ENCODE peak calls at places on chromosomes 12 and 14, in four cellular contexts. D, L, U and F are unnamed samples.

GRCh38 chr14:24837280-24838046 is 203.5 kb upstream of the GZMB start:
- DNase-seq in D (peak; percentile 53), U (no peak), L (no peak), F (peak; percentile 29)

GRCh38 chr14:53740570-53740969 is 216.1 kb downstream of the BMP4 start:
- DNase-seq in L (no peak), U (no peak), D (no peak), F (no peak)

GRCh38 chr12:74665690-74666089 is 128.1 kb downstream of the ATXN7L3B start:
- DNase-seq in D (no peak), U (no peak), L (no peak), F (no peak)

GRCh38 chr14:37593496-37594237 is 1.4 kb downstream of the FOXA1 start:
- DNase-seq in D (no peak), U (no peak), L (no peak), F (no peak)

GRCh38 chr12:73531752-73532151 is 1005.9 kb upstream of the ATXN7L3B start:
- DNase-seq in L (no peak), D (no peak), U (no peak), F (no peak)

GRCh38 chr14:95256011-95256775 is 63.5 kb downstream of the CLMN start:
- DNase-seq in D (no peak), L (no peak), U (no peak), F (no peak)

GRCh38 chr14:36068777-36069534 is 107.6 kb downstream of the PTCSC3 start:
- DNase-seq in U (no peak), L (no peak), D (peak; percentile 21), F (no peak)

GRCh38 chr12:106136263-106136662 is 2.5 kb downstream of the NUAK1 start:
- DNase-seq in D (peak; percentile 83), L (peak; percentile 89), U (peak; percentile 96), F (peak; percentile 92)

GRCh38 chr12:21379218-21379617 is 6.5 kb downstream of the IAPP start:
- DNase-seq in D (no peak), U (no peak), L (no peak), F (no peak)

GRCh38 chr14:105938055-105938863 is 411.9 kb downstream of the TMEM121 start:
- DNase-seq in U (no peak), D (no peak), L (no peak), F (no peak)

GRCh38 chr12:52139579-52140062 is 52.2 kb downstream of the KRT80 start:
- DNase-seq in U (peak; percentile 90), L (peak; percentile 87), D (peak; percentile 55), F (peak; percentile 75)

GRCh38 chr14:65277027-65277426 is 135.5 kb upstream of the FUT8 start:
- DNase-seq in L (no peak), D (peak; percentile 58), U (no peak), F (peak; percentile 42)

GRCh38 chr14:30585204-30585603 is 26.2 kb downstream of the G2E3 start:
- DNase-seq in D (no peak), U (no peak), L (no peak), F (no peak)

GRCh38 chr12:132955094-132955932 is 793 bp downstream of the ZNF605 start:
- DNase-seq in D (peak; percentile 67), U (peak; percentile 66), L (peak; percentile 51), F (peak; percentile 84)

GRCh38 chr14:21668377-21668776 is 5.2 kb downstream of the OR4E1 start:
- DNase-seq in D (peak; percentile 76), U (no peak), L (no peak), F (no peak)

GRCh38 chr14:50044040-50044651 is 72.2 kb downstream of the VCPKMT start:
- DNase-seq in D (no peak), L (no peak), U (no peak), F (no peak)

GRCh38 chr14:70999117-70999516 is 91.9 kb downstream of the PCNX1 start:
- DNase-seq in U (no peak), D (no peak), L (no peak), F (no peak)

GRCh38 chr12:20601668-20602280 is 93.4 kb upstream of the SLCO1C1 start:
- DNase-seq in U (no peak), L (no peak), D (peak; percentile 73), F (peak; percentile 47)

GRCh38 chr12:108728820-108729611 is 2.3 kb downstream of the CORO1C start:
- DNase-seq in U (no peak), L (no peak), D (peak; percentile 60), F (no peak)

GRCh38 chr14:32816588-32816987 is 122.1 kb upstream of the NPAS3 start:
- DNase-seq in D (no peak), L (no peak), U (no peak), F (no peak)

GRCh38 chr12:66428261-66428660 is 126.0 kb downstream of the HELB start:
- DNase-seq in U (no peak), L (no peak), D (no peak), F (no peak)

GRCh38 chr12:130953783-130954543 is at the start of gene ADGRD1:
- DNase-seq in U (no peak), D (peak; percentile 3), L (no peak), F (peak; percentile 84)

GRCh38 chr12:32390572-32391219 is 8.7 kb upstream of the FGD4 start:
- DNase-seq in D (no peak), L (no peak), U (peak; percentile 44), F (peak; percentile 18)

GRCh38 chr12:132024758-132025157 is 75.0 kb downstream of the EP400 start:
- DNase-seq in U (no peak), D (no peak), L (no peak), F (no peak)

GRCh38 chr14:61870163-61870562 is 107.9 kb downstream of the SNAPC1 start:
- DNase-seq in U (no peak), L (no peak), D (no peak), F (no peak)
- H3K23ac ChIP-seq in U (no peak overlapping the region), L (no peak overlapping the region), D (no peak overlapping the region), F (no peak overlapping the region)

GRCh38 chr12:90977224-90977623 is 22.2 kb upstream of the CCER1 start:
- DNase-seq in D (peak; percentile 38), L (no peak), U (no peak), F (no peak)
- H3K56ac ChIP-seq in D (no peak overlapping the region), L (no peak overlapping the region), U (no peak overlapping the region), F (no peak overlapping the region)

GRCh38 chr12:129903092-129903945 is 506 bp downstream of the TMEM132D start:
- DNase-seq in U (peak; percentile 73), D (no peak), L (peak; percentile 53), F (peak; percentile 63)
- H3K23ac ChIP-seq in U (no peak overlapping the region), D (no peak overlapping the region), L (no peak overlapping the region), F (peak overlapping the region; percentile 85)

GRCh38 chr14:54805080-54805479 is 97.5 kb downstream of the GCH1 start:
- DNase-seq in D (no peak), L (peak; percentile 32), U (no peak), F (no peak)

GRCh38 chr14:54803926-54804719 is 98.5 kb downstream of the GCH1 start:
- DNase-seq in L (peak; percentile 24), U (no peak), D (no peak), F (peak; percentile 33)

GRCh38 chr14:54804720-54805060 is 97.9 kb downstream of the GCH1 start:
- DNase-seq in U (peak; percentile 55), L (peak; percentile 62), D (no peak), F (no peak)

GRCh38 chr14:54806616-54807015 is 96.0 kb downstream of the GCH1 start:
- DNase-seq in U (no peak), L (no peak), D (no peak), F (no peak)

DNA sequence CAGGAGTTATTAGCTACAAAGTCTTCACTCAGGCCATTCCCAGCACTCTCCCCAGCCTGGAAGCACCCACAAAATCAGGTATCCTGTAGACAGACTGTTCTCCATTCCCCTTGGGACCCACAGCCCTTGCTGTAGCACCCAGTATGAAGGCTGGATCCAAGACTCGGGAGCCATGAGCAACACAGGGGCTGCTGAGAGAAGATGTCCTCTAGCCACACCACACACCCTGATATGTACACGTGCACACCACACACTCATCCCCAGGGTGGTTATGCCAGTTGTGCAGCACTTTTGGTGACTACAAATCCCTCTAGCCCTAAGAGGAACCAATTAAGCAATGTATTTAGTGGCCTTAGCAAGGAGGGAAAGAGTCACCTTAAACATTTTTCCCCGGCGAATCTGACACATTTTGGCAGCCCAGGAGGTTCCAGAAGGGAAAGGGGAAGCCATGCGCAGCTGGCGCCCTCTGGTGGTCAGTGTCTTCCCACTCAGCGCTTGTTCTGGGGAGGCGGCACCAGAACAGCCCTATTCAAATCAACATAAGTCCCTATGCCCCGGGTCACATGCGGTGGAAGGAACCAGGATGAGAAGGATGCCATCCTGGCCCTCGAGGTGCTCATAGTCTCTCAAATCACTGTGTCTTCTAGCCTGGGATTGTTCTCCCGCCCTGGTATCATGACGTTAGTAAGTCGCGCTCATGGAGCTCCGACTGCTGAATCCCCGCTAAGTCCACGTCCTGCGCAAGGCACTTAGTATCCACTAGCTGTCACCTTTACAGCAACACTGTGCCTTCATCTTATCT is 96.9 kb downstream of the GCH1 start:
- DNase-seq in U (peak; percentile 94), L (peak; percentile 90), D (peak; percentile 77), F (peak; percentile 92)
- H3K56ac ChIP-seq in U (no peak overlapping the region), L (peak overlapping the region; percentile 2), D (no peak overlapping the region), F (no peak overlapping the region)

DNA sequence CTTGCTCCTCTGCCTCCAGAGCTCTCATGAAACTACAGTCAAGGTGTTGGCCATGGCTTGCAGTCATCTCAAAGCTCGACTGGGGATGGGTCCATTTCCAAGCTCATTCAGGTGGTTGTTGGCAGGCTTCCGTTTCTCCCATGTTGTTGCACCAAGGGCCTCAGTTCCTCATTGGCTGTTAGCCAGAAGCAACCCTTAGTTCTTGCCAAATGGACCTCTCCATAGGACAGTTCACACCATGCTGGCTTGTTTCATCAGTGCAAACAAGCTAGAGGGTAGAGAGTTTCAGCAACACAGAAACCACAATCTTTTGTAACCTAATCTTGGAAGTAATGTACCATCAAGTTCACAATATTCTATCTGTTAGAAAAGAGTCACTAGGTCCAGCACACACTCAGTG is 22.7 kb upstream of the PPM1A start:
- DNase-seq in L (no peak), U (no peak), D (no peak), F (no peak)
- H3K23ac ChIP-seq in L (no peak overlapping the region), U (no peak overlapping the region), D (no peak overlapping the region), F (no peak overlapping the region)

DNA sequence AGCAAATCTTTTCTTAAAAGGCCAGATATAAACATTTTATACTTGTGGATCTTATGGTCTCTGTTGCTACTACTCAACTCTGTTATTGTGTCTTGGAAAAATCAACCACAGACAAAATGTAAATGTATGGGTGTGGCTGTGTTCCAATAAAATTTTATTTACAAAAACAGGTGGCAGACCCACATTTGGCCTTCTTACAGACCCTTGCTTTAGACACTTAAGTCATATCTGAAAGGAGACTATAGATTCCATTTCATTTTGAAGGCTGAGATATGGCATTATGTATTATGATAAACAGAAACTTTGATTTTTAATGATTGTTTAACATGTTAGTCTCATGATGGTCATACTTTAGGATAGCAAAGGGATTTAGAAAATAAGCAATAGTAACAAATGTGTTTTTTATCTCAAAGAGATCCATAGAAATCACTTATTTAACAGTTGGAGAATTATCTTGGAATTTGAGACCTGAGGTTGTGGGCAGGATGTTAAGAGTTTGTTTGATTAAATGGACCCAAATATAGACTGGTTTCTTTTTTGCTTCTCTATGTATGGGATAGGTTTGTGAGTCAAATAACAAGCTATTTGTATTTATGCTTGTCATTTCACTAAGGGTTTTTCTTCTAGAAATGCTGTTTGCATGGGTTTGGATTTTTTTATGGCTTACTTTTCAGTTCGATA is 51.2 kb downstream of the PPFIBP1 start:
- DNase-seq in L (no peak), U (no peak), D (peak; percentile 41), F (no peak)
- H3K56ac ChIP-seq in L (no peak overlapping the region), U (no peak overlapping the region), D (no peak overlapping the region), F (no peak overlapping the region)